ENCODE peak calls at places on chromosome 16, in seven cellular contexts. I is mesenchymal stem cell; D is heart left ventricle; Q is kidney; L is pancreas; N is CD4-positive, CD25-positive, alpha-beta regulatory T cell; P is hepatocyte. C is an unnamed sample.

GRCh38 chr16:86630471-86630870 is 52.1 kb downstream of the FOXL1 start:
- DNase-seq in I (no peak), D (peak; percentile 61), Q (no peak), L (no peak), N (no peak), P (no peak), C (no peak)

GRCh38 chr16:27174798-27175197 is 28.5 kb upstream of the KDM8 start:
- DNase-seq in I (no peak), D (no peak), Q (no peak), L (no peak), N (no peak), P (peak; percentile 68), C (no peak)

GRCh38 chr16:81401035-81401950 is 43.3 kb upstream of the CMIP start:
- DNase-seq in I (peak; percentile 33), D (no peak), Q (no peak), L (no peak), N (no peak), P (no peak), C (peak; percentile 64)

GRCh38 chr16:3046506-3047386 is at the start of gene MMP25:
- DNase-seq in I (no peak), D (no peak), Q (no peak), L (no peak), N (no peak), P (no peak), C (no peak)

GRCh38 chr16:68644303-68644702 is 807 bp upstream of the CDH3 start:
- DNase-seq in I (no peak), D (no peak), Q (no peak), L (no peak), N (no peak), P (peak; percentile 57), C (no peak)

GRCh38 chr16:27408602-27409031 is 6.6 kb downstream of the IL21R start:
- DNase-seq in I (no peak), D (no peak), Q (no peak), L (no peak), N (no peak), P (no peak), C (no peak)

GRCh38 chr16:13067648-13068047 is 166.2 kb downstream of the SHISA9 start:
- DNase-seq in I (no peak), D (no peak), Q (no peak), L (no peak), N (no peak), P (no peak), C (no peak)

GRCh38 chr16:53968454-53968853 is 264.5 kb downstream of the FTO start:
- DNase-seq in I (no peak), D (peak; percentile 31), Q (no peak), L (no peak), N (no peak), P (no peak), C (no peak)

GRCh38 chr16:31076319-31076718 is 2.1 kb downstream of the ZNF646 start:
- DNase-seq in I (no peak), D (no peak), Q (no peak), L (peak; percentile 33), N (no peak), P (peak; percentile 5), C (no peak)

GRCh38 chr16:17313085-17313611 is 157.6 kb downstream of the XYLT1 start:
- DNase-seq in I (no peak), D (peak; percentile 34), Q (peak; percentile 95), L (peak; percentile 36), N (no peak), P (peak; percentile 78), C (no peak)

GRCh38 chr16:72380283-72380682 is 208.3 kb upstream of the PMFBP1 start:
- DNase-seq in I (no peak), D (no peak), Q (no peak), L (no peak), N (no peak), P (no peak), C (peak; percentile 25)

GRCh38 chr16:56470666-56471065 is 19.3 kb downstream of the OGFOD1 start:
- DNase-seq in I (no peak), D (no peak), Q (no peak), L (no peak), N (no peak), P (no peak), C (no peak)

GRCh38 chr16:57634171-57634570 is 5.7 kb downstream of the ADGRG1 start:
- DNase-seq in I (peak; percentile 29), D (no peak), Q (no peak), L (peak; percentile 62), N (no peak), P (no peak), C (no peak)

GRCh38 chr16:77692612-77693011 is 29.7 kb upstream of the NUDT7 start:
- DNase-seq in I (no peak), D (no peak), Q (no peak), L (no peak), N (no peak), P (no peak), C (no peak)

GRCh38 chr16:2019500-2019899 is at the start of gene NPW:
- DNase-seq in I (peak; percentile 13), D (no peak), Q (peak; percentile 75), L (peak; percentile 28), N (no peak), P (no peak), C (no peak)

GRCh38 chr16:57536306-57537193 is at the start of gene CCDC102A:
- DNase-seq in I (no peak), D (no peak), Q (peak; percentile 87), L (peak; percentile 71), N (no peak), P (peak; percentile 69), C (peak; percentile 49)

GRCh38 chr16:1509307-1510221 is 16.4 kb downstream of the TELO2 start:
- DNase-seq in I (no peak), D (peak; percentile 88), Q (peak; percentile 87), L (peak; percentile 40), N (no peak), P (no peak), C (peak; percentile 15)

GRCh38 chr16:11345040-11345862 is at the start of gene RMI2:
- DNase-seq in I (peak; percentile 94), D (peak; percentile 97), Q (peak; percentile 98), L (peak; percentile 97), N (peak; percentile 96), P (peak; percentile 99), C (peak; percentile 95)

GRCh38 chr16:85002643-85003042 is 8.7 kb downstream of the ZDHHC7 start:
- DNase-seq in I (no peak), D (peak; percentile 74), Q (no peak), L (no peak), N (no peak), P (no peak), C (no peak)
- H3K4me1 ChIP-seq in I (peaks cover 40% of the 10 kb centered on the region), D (peaks cover 98% of the 10 kb centered on the region), Q (peaks cover 35% of the 10 kb centered on the region), L (peaks cover 67% of the 10 kb centered on the region), N (peaks cover 21% of the 10 kb centered on the region), P (peaks cover 77% of the 10 kb centered on the region), C (peaks cover 12% of the 10 kb centered on the region)

DNA sequence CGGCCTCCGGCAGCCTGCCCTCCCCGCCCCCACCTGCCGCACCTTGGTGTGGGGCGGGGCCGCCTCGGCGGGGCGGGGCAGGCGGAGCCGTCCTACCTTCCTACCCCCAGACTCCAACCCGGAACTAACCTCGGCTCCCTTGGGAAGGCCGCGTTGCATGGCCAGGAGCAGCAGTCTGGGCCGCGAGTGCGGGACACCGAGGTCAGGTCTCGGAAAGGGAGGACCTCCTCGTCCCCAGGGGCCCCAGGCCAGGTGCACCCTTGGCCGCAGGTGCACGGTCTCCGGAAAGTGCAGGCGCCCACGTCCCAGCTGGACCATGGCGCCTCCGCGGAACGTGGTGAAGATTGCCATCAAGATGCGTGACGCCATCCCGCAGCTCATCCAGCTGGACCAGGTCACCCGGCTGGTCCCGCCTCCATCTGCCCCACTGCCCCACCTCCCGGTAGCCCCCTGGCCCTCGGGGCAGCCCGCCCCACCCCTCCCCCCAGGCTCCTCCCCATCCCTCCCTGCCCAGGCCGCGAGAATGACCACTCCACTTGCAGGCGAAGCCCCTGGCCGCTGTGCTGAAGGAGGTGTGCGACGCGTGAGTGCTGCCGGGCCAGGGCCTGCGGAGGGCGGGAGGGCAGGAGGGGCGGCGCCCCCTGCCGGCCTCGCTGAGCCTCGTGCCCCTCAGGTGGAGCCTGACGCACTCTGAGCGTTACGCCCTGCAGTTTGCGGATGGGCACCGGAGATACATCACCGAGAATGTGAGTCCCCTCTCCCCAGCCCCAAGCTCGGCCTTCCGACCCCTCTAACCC is at the start of gene ELMO3:
- DNase-seq in I (no peak), D (no peak), Q (peak; percentile 87), L (peak; percentile 85), N (no peak), P (peak; percentile 82), C (no peak)
- H3K4me3 ChIP-seq in I (no peak within 1 kb of the TSS), D (peak within 1 kb of the TSS; percentile 7), Q (peak within 1 kb of the TSS; percentile 61), L (peak within 1 kb of the TSS; percentile 77), N (no peak within 1 kb of the TSS), P (peak within 1 kb of the TSS; percentile 26), C (no peak within 1 kb of the TSS)

GRCh38 chr16:70704586-70704985 is 18.7 kb upstream of the MTSS2 start:
- DNase-seq in I (no peak), D (no peak), Q (no peak), L (no peak), N (no peak), P (no peak), C (no peak)

GRCh38 chr16:70705056-70705455 is 19.2 kb upstream of the MTSS2 start:
- DNase-seq in I (no peak), D (no peak), Q (no peak), L (no peak), N (no peak), P (no peak), C (no peak)

GRCh38 chr16:70708381-70709253 is 22.8 kb upstream of the MTSS2 start:
- DNase-seq in I (no peak), D (no peak), Q (peak; percentile 68), L (no peak), N (no peak), P (no peak), C (peak; percentile 13)

GRCh38 chr16:70709457-70709856 is 23.6 kb upstream of the MTSS2 start:
- DNase-seq in I (no peak), D (no peak), Q (no peak), L (no peak), N (no peak), P (no peak), C (no peak)

GRCh38 chr16:70706948-70707465 is 21.2 kb upstream of the MTSS2 start:
- DNase-seq in I (peak; percentile 84), D (no peak), Q (no peak), L (no peak), N (no peak), P (peak; percentile 71), C (peak; percentile 76)
- H3K4me1 ChIP-seq in I (peaks cover 56% of the 10 kb centered on the region), D (peaks cover 32% of the 10 kb centered on the region), Q (peaks cover 56% of the 10 kb centered on the region), L (no peaks in the 10 kb centered on the region), N (no peaks in the 10 kb centered on the region), P (peaks cover 38% of the 10 kb centered on the region), C (peaks cover 38% of the 10 kb centered on the region)

DNA sequence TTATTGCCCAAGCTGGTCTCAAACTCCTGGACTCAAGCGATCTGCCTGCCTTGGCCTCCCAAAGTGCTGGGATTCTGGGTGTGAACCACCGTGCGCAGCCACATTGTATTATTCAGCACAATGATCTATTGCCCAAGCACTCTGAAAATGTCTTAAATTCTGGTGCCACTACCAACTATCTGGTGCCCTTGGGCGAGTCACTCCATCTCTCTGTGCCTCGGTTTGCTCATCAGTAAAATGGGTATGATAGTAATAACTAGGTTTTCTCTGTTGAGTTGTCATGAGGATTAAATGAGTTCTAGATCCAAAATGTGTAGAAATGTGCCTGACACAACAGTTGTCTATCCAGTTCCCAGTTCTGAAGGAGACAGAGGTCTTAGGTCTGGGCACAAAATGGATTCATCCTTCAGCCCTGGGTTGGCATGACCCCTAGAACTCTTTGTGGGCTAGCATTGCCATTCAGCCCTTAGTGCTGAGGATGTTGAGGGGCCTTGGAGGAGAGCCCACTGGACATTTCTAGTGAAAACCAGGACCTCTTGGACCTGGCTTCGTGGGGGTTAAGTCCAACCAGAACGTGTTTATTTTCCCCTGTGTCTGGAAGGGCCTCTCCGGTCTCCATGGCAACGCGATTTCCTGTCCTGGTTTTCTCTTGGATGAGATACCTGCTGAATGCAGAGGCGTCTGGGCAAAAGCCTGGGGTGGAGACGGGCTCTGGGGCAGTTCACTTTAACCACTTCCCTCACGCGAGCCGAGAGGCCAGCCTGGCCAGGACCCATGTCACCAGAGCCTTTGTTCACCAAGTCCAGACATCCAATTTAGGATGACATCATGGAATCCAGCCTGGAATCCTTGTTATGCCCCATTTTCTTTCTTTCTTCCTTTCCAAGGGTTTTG is 43.7 kb upstream of the TNRC6A start:
- DNase-seq in I (peak; percentile 95), D (peak; percentile 78), Q (peak; percentile 81), L (peak; percentile 61), N (no peak), P (peak; percentile 92), C (peak; percentile 72)
- H3K4me3 ChIP-seq in I (no peak overlapping the region), D (peak overlapping the region; percentile 5), Q (no peak overlapping the region), L (no peak overlapping the region), N (no peak overlapping the region), P (no peak overlapping the region), C (no peak overlapping the region)

C was measured in endothelial cell of umbilical vein.